ENCODE peak calls at places on chromosome 20, in four cellular contexts. L, N, M and J are unnamed samples.

GRCh38 chr20:32497589-32498224 is 87.4 kb downstream of the NOL4L start:
- DNase-seq in L (no peak), N (peak; percentile 43), M (peak; percentile 45), J (no peak)

GRCh38 chr20:19259182-19259591 is 46.7 kb downstream of the SLC24A3 start:
- DNase-seq in M (no peak), L (no peak), N (peak; percentile 12), J (no peak)

GRCh38 chr20:3398681-3399252 is 8.7 kb downstream of the DNAAF9 start:
- DNase-seq in M (no peak), N (no peak), L (no peak), J (peak; percentile 86)

GRCh38 chr20:34559311-34560140 is 1.0 kb downstream of the MAP1LC3A start:
- DNase-seq in L (no peak), M (no peak), N (peak; percentile 43), J (no peak)

GRCh38 chr20:56429496-56429895 is 17.4 kb downstream of the CASS4 start:
- DNase-seq in N (no peak), L (no peak), M (no peak), J (peak; percentile 94)

GRCh38 chr20:53245581-53245980 is 273.4 kb downstream of the TSHZ2 start:
- DNase-seq in L (no peak), M (no peak), N (no peak), J (no peak)

GRCh38 chr20:39661833-39662232 is 699.7 kb downstream of the DHX35 start:
- DNase-seq in N (no peak), M (no peak), L (no peak), J (no peak)

GRCh38 chr20:56860413-56860812 is 231.3 kb downstream of the TFAP2C start:
- DNase-seq in L (no peak), N (no peak), M (no peak), J (no peak)

GRCh38 chr20:3745686-3746173 is 13.2 kb downstream of the HSPA12B start:
- DNase-seq in N (peak; percentile 48), M (no peak), L (peak; percentile 63), J (no peak)

GRCh38 chr20:42972591-42972990 is 217.1 kb downstream of the PTPRT start:
- DNase-seq in L (no peak), N (no peak), M (no peak), J (no peak)

GRCh38 chr20:3330046-3330741 is 77.3 kb downstream of the DNAAF9 start:
- DNase-seq in M (no peak), L (no peak), N (no peak), J (peak; percentile 59)

GRCh38 chr20:49562341-49563014 is 5.5 kb downstream of the PTGIS start:
- DNase-seq in M (peak; percentile 88), N (peak; percentile 77), L (peak; percentile 65), J (peak; percentile 84)

GRCh38 chr20:25237610-25238318 is 10.1 kb upstream of the PYGB start:
- DNase-seq in L (no peak), N (no peak), M (peak; percentile 93), J (peak; percentile 100)

GRCh38 chr20:10309326-10309725 is 90.7 kb downstream of the SNAP25 start:
- DNase-seq in L (no peak), N (no peak), M (no peak), J (peak; percentile 95)

GRCh38 chr20:54063580-54063979 is 6.8 kb downstream of the BCAS1 start:
- DNase-seq in N (no peak), L (no peak), M (no peak), J (no peak)

GRCh38 chr20:49846206-49846807 is 33.7 kb downstream of the SLC9A8 start:
- DNase-seq in L (no peak), N (no peak), M (peak; percentile 83), J (peak; percentile 58)

GRCh38 chr20:56520180-56520579 is 4.4 kb upstream of the FAM209A start:
- DNase-seq in L (no peak), M (no peak), N (no peak), J (no peak)

GRCh38 chr20:20520776-20521175 is 152.9 kb downstream of the INSM1 start:
- DNase-seq in N (no peak), M (no peak), L (no peak), J (peak; percentile 60)

GRCh38 chr20:4014031-4014474 is 1.3 kb downstream of the RNF24 start:
- DNase-seq in N (no peak), L (no peak), M (peak; percentile 74), J (peak; percentile 85)

GRCh38 chr20:35539756-35540212 is 2.1 kb upstream of the ERGIC3 start:
- DNase-seq in L (peak; percentile 72), M (peak; percentile 98), N (peak; percentile 94), J (no peak)

GRCh38 chr20:32506721-32507120 is 78.4 kb downstream of the NOL4L start:
- DNase-seq in M (peak; percentile 93), L (no peak), N (peak; percentile 83), J (no peak)

GRCh38 chr20:62924567-62925419 is 1.5 kb downstream of the DIDO1 start:
- DNase-seq in N (no peak), M (no peak), L (no peak), J (peak; percentile 34)
- H3K27ac ChIP-seq in N (no peak overlapping the region), M (no peak overlapping the region), L (no peak overlapping the region), J (peak overlapping the region; percentile 85)

GRCh38 chr20:45827030-45827652 is at the start of gene TNNC2:
- DNase-seq in M (no peak), L (no peak), N (no peak), J (no peak)
- H4K5ac ChIP-seq in M (no peak within 1 kb of the TSS), L (no peak within 1 kb of the TSS), N (no peak within 1 kb of the TSS), J (peak within 1 kb of the TSS; percentile 65)

DNA sequence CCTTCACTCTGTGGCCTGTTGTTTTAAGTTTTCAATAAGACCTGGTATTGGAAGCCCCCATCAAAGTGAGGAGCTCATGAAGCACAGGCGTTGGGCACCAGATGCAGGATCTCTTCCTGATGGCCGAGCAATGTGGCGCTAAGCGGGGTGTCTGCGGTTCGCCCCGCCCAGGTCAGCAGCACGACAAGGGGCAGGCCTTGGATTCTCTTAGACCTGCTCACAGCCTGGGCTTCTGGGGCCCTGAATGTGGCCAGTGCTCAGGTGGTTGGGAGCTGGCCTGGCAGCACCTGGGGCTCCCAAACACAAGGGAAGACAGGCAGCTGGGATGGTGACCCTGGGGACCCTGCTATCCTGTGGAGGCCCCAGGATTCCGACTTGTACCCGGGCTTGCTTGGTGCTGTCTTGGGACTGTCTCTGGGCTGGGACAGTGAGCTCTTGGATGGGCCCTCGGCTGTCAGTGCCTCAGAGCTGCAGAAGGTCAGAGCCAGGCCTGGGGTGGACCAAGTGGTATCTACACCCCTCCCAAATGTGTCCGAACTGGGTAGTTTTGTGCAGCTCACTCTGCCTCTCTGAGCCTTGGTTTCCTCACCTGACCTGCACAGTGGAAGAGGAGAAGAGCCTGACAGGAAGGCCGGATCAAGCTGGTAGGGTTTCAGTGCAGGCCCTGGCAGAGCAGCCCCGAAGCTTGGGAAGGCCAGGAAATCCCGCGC is 69.1 kb downstream of the PHACTR3 start:
- DNase-seq in L (no peak), M (no peak), N (no peak), J (no peak)
- H3K9ac ChIP-seq in L (no peak overlapping the region), M (no peak overlapping the region), N (no peak overlapping the region), J (no peak overlapping the region)

DNA sequence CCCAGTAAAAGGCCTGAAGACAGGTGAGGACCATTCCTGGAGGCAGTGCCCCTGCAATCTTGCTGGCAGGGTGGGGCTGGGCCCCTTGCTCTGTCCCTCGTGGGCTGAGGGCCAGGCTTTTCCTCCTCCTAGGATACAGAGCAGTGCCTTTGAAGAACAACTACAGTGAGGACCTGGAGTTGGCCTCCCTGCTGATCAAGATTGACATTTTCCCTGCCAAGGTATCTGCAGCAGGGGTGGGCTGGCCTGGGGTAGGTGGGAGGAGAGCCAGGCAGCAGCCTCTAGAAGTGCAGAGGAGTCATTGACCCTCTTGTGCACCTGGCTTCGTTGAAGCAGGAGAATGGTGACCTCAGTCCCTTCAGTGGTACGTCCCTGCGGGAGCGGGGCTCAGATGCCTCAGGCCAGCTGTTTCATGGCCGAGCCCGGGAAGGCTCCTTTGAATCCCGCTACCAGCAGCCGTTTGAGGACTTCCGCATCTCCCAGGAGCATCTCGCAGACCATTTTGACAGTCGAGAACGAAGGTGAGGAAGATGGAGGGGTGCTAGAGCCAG is 36.5 kb downstream of the PLCG1 start:
- DNase-seq in M (no peak), N (peak; percentile 14), L (peak; percentile 17), J (no peak)
- H3K27ac ChIP-seq in M (no peak overlapping the region), N (no peak overlapping the region), L (no peak overlapping the region), J (peak overlapping the region; percentile 40)

GRCh38 chr20:62944746-62945145 is 6.8 kb downstream of the GID8 start:
- DNase-seq in N (no peak), M (no peak), L (no peak), J (no peak)
- H4K5ac ChIP-seq in N (no peak overlapping the region), M (no peak overlapping the region), L (no peak overlapping the region), J (no peak overlapping the region)

GRCh38 chr20:18004389-18005031 is 35.7 kb downstream of the MGME1 start:
- DNase-seq in L (no peak), M (peak; percentile 45), N (no peak), J (peak; percentile 68)

GRCh38 chr20:18006684-18007083 is 37.9 kb downstream of the MGME1 start:
- DNase-seq in N (no peak), M (no peak), L (no peak), J (no peak)

GRCh38 chr20:18003897-18004296 is 35.1 kb downstream of the MGME1 start:
- DNase-seq in L (no peak), M (no peak), N (no peak), J (no peak)

GRCh38 chr20:18005990-18006364 is 37.2 kb downstream of the MGME1 start:
- DNase-seq in N (no peak), L (no peak), M (no peak), J (no peak)

DNA sequence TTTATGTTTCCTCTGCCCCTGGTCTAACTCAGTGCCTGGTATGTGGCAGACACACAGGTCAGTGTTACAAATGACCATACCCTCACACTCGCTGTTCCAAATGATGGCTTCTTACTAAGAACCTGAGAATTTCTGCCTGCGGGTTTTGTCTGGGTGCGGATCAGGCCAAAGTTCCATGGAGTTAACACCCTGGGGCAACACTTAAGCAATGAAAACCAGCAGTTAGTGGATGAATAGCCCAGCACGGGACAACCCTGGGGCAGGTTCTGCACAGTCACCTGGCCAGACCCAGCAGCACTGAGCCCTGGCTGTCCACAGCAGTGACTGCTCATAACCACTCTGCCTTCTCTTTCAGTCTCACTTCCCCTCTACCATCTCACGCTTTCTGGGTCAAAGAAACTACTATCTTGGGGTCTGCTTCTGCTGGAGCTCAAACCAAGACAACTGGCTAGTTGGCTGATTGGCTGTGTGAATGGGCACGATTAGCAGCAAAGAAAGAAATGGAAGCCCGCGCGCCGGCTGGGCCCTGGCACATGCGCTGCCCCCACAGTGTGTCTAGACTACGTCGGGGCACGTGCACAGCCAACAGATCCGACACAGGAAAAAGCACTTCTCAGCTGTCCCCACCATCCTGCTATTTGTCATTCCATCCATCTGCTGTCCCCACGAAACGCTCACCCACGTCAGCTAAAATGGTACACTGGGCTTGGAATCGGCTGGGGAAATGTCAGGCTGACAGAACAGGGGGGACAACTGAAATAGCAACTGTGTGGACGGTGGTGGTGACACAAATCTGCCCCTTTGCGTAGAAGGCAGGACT is 36.6 kb downstream of the MGME1 start:
- DNase-seq in L (no peak), N (peak; percentile 47), M (peak; percentile 75), J (no peak)
- H3K9ac ChIP-seq in L (no peak overlapping the region), N (no peak overlapping the region), M (no peak overlapping the region), J (no peak overlapping the region)

GRCh38 chr20:41172296-41173140 is 35.2 kb downstream of the PLCG1 start:
- DNase-seq in M (no peak), L (peak; percentile 53), N (peak; percentile 33), J (no peak)
- H3K27ac ChIP-seq in M (no peak overlapping the region), L (no peak overlapping the region), N (no peak overlapping the region), J (peak overlapping the region; percentile 55)

GRCh38 chr20:38012332-38012731 is 20.9 kb downstream of the TTI1 start:
- DNase-seq in N (no peak), M (no peak), L (no peak), J (no peak)

GRCh38 chr20:38004416-38004815 is 28.8 kb downstream of the TTI1 start:
- DNase-seq in N (no peak), L (no peak), M (no peak), J (no peak)

GRCh38 chr20:38007526-38007925 is 25.7 kb downstream of the TTI1 start:
- DNase-seq in M (peak; percentile 14), N (no peak), L (no peak), J (no peak)

GRCh38 chr20:38005866-38006265 is 27.4 kb downstream of the TTI1 start:
- DNase-seq in N (no peak), L (no peak), M (no peak), J (no peak)

GRCh38 chr20:38008233-38008944 is 24.9 kb downstream of the TTI1 start:
- DNase-seq in N (no peak), L (no peak), M (no peak), J (no peak)
- H4K5ac ChIP-seq in N (no peak overlapping the region), L (no peak overlapping the region), M (no peak overlapping the region), J (no peak overlapping the region)